ENCODE peak calls at places on chromosome 16, in nine cellular contexts. X, F, G, Q, O, L, S, R and P are unnamed samples. For H3K36me3, the result is how much of the 10 kb centered on the place peaks cover.

GRCh38 chr16:3625331-3625730 is 13.9 kb upstream of the SLX4 start:
- DNase-seq in X (no peak), F (no peak), G (no peak), Q (no peak), O (no peak), L (no peak), S (no peak), R (no peak), P (no peak)

GRCh38 chr16:1335211-1335971 is 1.9 kb downstream of the BAIAP3 start:
- DNase-seq in X (no peak), F (no peak), G (no peak), Q (no peak), O (peak), L (no peak), S (no peak), R (no peak), P (no peak)

GRCh38 chr16:72001180-72001890 is 1.1 kb upstream of the PKD1L3 start:
- DNase-seq in X (no peak), F (no peak), G (no peak), Q (no peak), O (no peak), L (no peak), S (no peak), R (no peak), P (no peak)

GRCh38 chr16:5215911-5216310 is 118.3 kb upstream of the EEF2KMT start:
- DNase-seq in X (no peak), F (no peak), G (no peak), Q (no peak), O (no peak), L (no peak), S (no peak), R (no peak), P (no peak)

GRCh38 chr16:74563828-74564263 is 43.1 kb downstream of the GLG1 start:
- DNase-seq in X (peak), F (peak), G (peak), Q (peak), O (peak), L (peak), S (no peak), R (no peak), P (peak)

GRCh38 chr16:2912330-2913199 is 834 bp downstream of the FLYWCH1 start:
- DNase-seq in X (no peak), F (no peak), G (peak), Q (peak), O (peak), L (peak), S (no peak), R (no peak), P (peak)

GRCh38 chr16:11256657-11257130 is 690 bp upstream of the SOCS1 start:
- DNase-seq in X (no peak), F (peak), G (no peak), Q (peak), O (peak), L (peak), S (no peak), R (no peak), P (no peak)

GRCh38 chr16:83248735-83249469 is 558.9 kb upstream of the HSBP1 start:
- DNase-seq in X (no peak), F (no peak), G (no peak), Q (no peak), O (no peak), L (no peak), S (no peak), R (no peak), P (no peak)

GRCh38 chr16:82603784-82604411 is 22.9 kb upstream of the CDH13 start:
- DNase-seq in X (no peak), F (no peak), G (no peak), Q (peak), O (peak), L (peak), S (peak), R (peak), P (peak)

GRCh38 chr16:89097528-89097846 is 3.8 kb downstream of the ACSF3 start:
- DNase-seq in X (no peak), F (no peak), G (no peak), Q (no peak), O (no peak), L (no peak), S (no peak), R (no peak), P (no peak)

GRCh38 chr16:89099905-89100304 is 6.3 kb downstream of the ACSF3 start:
- DNase-seq in X (no peak), F (no peak), G (no peak), Q (no peak), O (no peak), L (no peak), S (no peak), R (no peak), P (no peak)

GRCh38 chr16:89096768-89097527 is 3.3 kb downstream of the ACSF3 start:
- DNase-seq in X (no peak), F (no peak), G (no peak), Q (no peak), O (no peak), L (no peak), S (no peak), R (no peak), P (no peak)

GRCh38 chr16:89100601-89101302 is 7.1 kb downstream of the ACSF3 start:
- DNase-seq in X (no peak), F (no peak), G (no peak), Q (no peak), O (no peak), L (no peak), S (no peak), R (no peak), P (no peak)

GRCh38 chr16:89098767-89099430 is 5.2 kb downstream of the ACSF3 start:
- DNase-seq in X (no peak), F (no peak), G (no peak), Q (no peak), O (no peak), L (no peak), S (no peak), R (no peak), P (no peak)
- H3K36me3 ChIP-seq in X (under half), F (under half), G (under half), Q (under half), O (under half), L (under half), S (under half), R (under half), P (under half)

DNA sequence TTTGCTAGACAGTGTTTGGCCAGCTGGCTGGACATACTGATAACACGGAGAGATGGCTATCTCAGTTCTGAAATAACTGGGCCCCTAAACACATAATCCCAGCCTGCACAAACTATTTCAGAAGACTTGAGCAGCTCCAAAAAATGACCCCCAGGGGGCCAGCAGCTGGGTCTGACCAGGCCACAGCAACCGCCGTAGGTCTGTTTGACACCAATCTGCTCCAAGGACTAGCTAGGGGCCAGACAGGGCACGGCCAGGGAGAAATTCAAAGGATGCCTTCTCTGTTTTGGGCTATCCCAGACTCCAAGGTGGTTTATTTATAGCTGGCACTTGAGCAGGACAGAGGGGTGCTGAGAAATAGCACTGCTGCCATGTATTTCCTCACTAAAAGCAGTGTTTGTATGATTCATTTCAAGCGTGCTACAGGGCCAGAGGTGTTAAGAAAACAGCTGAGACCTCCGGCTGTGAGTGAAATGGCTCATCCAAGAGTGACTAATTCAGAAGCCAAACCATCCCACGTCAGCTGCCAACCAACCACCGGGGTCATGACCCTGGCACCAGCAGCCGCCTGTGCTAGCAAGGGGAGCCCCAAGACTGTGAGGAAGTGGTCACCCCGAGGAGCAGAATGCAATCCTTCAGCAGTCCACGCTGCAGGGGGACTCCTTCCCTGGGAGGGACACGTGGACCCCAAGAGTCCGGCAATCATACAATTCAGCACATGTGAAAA is 5.7 kb downstream of the GGA2 start:
- DNase-seq in X (peak), F (peak), G (peak), Q (peak), O (peak), L (peak), S (peak), R (peak), P (peak)
- TF ChIP-seq CTCF in X (no peak), F (no peak), G (no peak), Q (no peak), O (no peak), L (no peak), S (no peak), R (no peak), P (peak)

GRCh38 chr16:28836761-28837064 is 9.4 kb downstream of the TUFM start:
- DNase-seq in X (no peak), F (no peak), G (no peak), Q (no peak), O (no peak), L (no peak), S (no peak), R (no peak), P (no peak)
- H3K36me3 ChIP-seq in X (half or more), F (half or more), G (half or more), Q (under half), O (under half), L (under half), S (under half), R (under half), P (half or more)

GRCh38 chr16:66510298-66510697 is 39.6 kb downstream of the TK2 start:
- DNase-seq in X (no peak), F (no peak), G (no peak), Q (no peak), O (peak), L (no peak), S (peak), R (no peak), P (no peak)

GRCh38 chr16:66509576-66509975 is 40.3 kb downstream of the TK2 start:
- DNase-seq in X (no peak), F (no peak), G (no peak), Q (no peak), O (no peak), L (no peak), S (peak), R (no peak), P (no peak)

GRCh38 chr16:66510711-66511614 is 39.0 kb downstream of the TK2 start:
- DNase-seq in X (no peak), F (peak), G (no peak), Q (no peak), O (peak), L (peak), S (peak), R (no peak), P (no peak)

GRCh38 chr16:66512589-66513404 is 37.1 kb downstream of the TK2 start:
- DNase-seq in X (no peak), F (no peak), G (no peak), Q (no peak), O (no peak), L (peak), S (no peak), R (no peak), P (peak)

DNA sequence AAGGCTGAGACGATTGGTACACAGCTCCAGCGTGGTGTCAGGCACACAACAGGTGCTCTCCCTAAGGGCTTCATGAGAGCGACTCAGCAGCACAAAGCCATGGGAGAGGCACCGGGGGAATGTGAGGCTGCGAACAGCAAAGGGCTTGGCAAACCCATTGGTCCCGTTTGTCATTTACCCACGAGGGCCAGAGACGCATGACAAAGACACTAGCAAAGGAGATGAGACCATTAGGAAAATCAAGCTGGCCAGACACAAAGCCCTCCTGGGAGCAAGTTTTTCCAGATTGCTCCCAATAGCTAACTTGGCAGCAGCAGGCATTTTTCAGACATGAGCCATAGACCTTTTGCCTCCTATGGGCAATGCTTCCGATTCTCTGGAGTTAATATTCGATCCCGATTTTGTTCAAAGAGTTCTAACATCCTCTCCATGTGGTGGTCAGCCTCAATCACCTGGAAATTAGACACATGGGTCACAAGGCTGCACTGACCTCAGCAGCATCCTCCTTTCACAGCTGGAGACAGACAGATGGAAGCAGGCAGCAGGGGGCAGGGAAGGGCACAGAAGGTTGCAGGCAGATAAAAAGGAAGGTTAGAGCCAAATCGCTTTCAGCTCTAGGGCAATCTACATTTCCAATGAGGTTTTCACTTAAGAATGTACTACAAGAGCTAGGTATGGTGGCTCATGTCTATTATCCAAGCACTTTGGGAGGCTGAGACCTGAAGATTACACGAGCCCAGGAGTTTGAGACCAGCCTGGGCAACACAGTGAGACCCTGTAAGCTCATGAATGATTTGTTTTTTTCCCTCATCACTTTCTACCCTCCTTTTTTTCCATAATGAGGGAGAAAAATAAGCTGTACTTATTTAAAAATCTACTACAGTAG is 38.1 kb downstream of the TK2 start:
- DNase-seq in X (no peak), F (no peak), G (no peak), Q (no peak), O (peak), L (peak), S (peak), R (peak), P (peak)
- TF ChIP-seq CTCF in X (no peak), F (no peak), G (no peak), Q (no peak), O (no peak), L (no peak), S (no peak), R (no peak), P (peak)

GRCh38 chr16:28106467-28106866 is 43.0 kb upstream of the GSG1L start:
- DNase-seq in X (no peak), F (no peak), G (no peak), Q (no peak), O (no peak), L (peak), S (no peak), R (no peak), P (no peak)
- H3K36me3 ChIP-seq in X (half or more), F (half or more), G (half or more), Q (under half), O (under half), L (half or more), S (under half), R (under half), P (half or more)

GRCh38 chr16:50941651-50942050 is 199.8 kb downstream of the CYLD start:
- DNase-seq in X (no peak), F (no peak), G (no peak), Q (no peak), O (no peak), L (no peak), S (no peak), R (no peak), P (no peak)
- TF ChIP-seq CTCF in X (no peak), F (no peak), G (no peak), Q (no peak), O (no peak), L (no peak), S (no peak), R (no peak), P (no peak)

GRCh38 chr16:69243479-69243878 is 56.5 kb downstream of the SNTB2 start:
- DNase-seq in X (no peak), F (no peak), G (no peak), Q (no peak), O (no peak), L (no peak), S (no peak), R (no peak), P (peak)
- H3K36me3 ChIP-seq in X (under half), F (under half), G (under half), Q (under half), O (under half), L (under half), S (under half), R (under half), P (under half)

GRCh38 chr16:50634947-50635346 is 46.2 kb downstream of the SNX20 start:
- DNase-seq in X (no peak), F (no peak), G (no peak), Q (no peak), O (no peak), L (no peak), S (no peak), R (no peak), P (no peak)
- TF ChIP-seq CTCF in X (no peak), F (no peak), G (no peak), Q (no peak), O (no peak), L (no peak), S (no peak), R (no peak), P (no peak)

GRCh38 chr16:89523680-89524344 is 15.6 kb downstream of the SPG7 start:
- DNase-seq in X (no peak), F (no peak), G (no peak), Q (no peak), O (no peak), L (no peak), S (no peak), R (no peak), P (no peak)

GRCh38 chr16:89522287-89522686 is 14.1 kb downstream of the SPG7 start:
- DNase-seq in X (no peak), F (no peak), G (no peak), Q (no peak), O (no peak), L (no peak), S (no peak), R (no peak), P (no peak)

GRCh38 chr16:89525146-89525913 is 17.1 kb downstream of the SPG7 start:
- DNase-seq in X (no peak), F (no peak), G (no peak), Q (peak), O (no peak), L (no peak), S (no peak), R (no peak), P (no peak)

DNA sequence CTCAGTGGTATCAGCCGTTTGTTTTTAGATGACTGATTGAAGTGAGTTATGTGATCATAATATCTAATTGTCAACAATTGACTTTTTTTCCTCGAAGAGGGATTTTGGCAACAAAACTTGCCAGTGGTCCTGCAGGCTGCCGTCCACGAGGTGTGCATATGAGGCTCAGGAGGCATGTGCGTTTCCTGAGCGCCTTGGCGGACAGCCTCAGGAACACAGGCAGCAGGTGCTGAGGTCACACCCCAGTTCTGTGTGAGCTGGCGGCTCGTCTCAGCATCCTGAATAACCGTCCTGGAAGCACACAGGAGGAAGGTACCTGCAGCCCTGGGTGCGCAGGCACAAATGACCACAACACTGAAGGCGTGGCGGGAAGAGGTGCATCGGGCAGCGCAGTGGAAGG is 11.7 kb downstream of the SPG7 start:
- DNase-seq in X (no peak), F (no peak), G (no peak), Q (no peak), O (no peak), L (no peak), S (no peak), R (no peak), P (no peak)
- H3K36me3 ChIP-seq in X (half or more), F (half or more), G (half or more), Q (under half), O (under half), L (under half), S (under half), R (under half), P (half or more)

GRCh38 chr16:57169327-57169726 is 16.5 kb downstream of the PSME3IP1 start:
- DNase-seq in X (no peak), F (no peak), G (no peak), Q (no peak), O (no peak), L (no peak), S (no peak), R (no peak), P (no peak)

GRCh38 chr16:57166951-57167350 is 18.9 kb downstream of the PSME3IP1 start:
- DNase-seq in X (no peak), F (peak), G (no peak), Q (no peak), O (no peak), L (peak), S (no peak), R (no peak), P (peak)

GRCh38 chr16:57165923-57166322 is 19.9 kb downstream of the PSME3IP1 start:
- DNase-seq in X (no peak), F (no peak), G (no peak), Q (no peak), O (peak), L (no peak), S (no peak), R (no peak), P (no peak)

GRCh38 chr16:57167537-57167936 is 18.3 kb downstream of the PSME3IP1 start:
- DNase-seq in X (no peak), F (no peak), G (no peak), Q (no peak), O (no peak), L (no peak), S (no peak), R (no peak), P (no peak)

GRCh38 chr16:57167951-57168350 is 17.9 kb downstream of the PSME3IP1 start:
- DNase-seq in X (no peak), F (no peak), G (no peak), Q (no peak), O (no peak), L (peak), S (no peak), R (no peak), P (peak)
- TF ChIP-seq CTCF in X (peak), F (peak), G (peak), Q (peak), O (peak), L (peak), S (peak), R (peak), P (peak)